ENCODE peak calls at places on chromosomes 16 and 17, in eight cellular contexts. N, D, U, X, V, A, M and Q are unnamed samples.

GRCh38 chr17:80005360-80006338 is 30.0 kb downstream of the TBC1D16 start:
- DNase-seq in N (no peak), D (peak), U (no peak), X (peak), V (no peak), A (no peak), M (peak), Q (peak)

GRCh38 chr17:70319516-70319915 is 150.2 kb downstream of the KCNJ2 start:
- DNase-seq in N (no peak), D (no peak), U (no peak), X (no peak), V (no peak), A (no peak), M (no peak), Q (no peak)

GRCh38 chr17:1300580-1300905 is 21.1 kb downstream of the TRARG1 start:
- DNase-seq in N (no peak), D (no peak), U (no peak), X (no peak), V (no peak), A (no peak), M (no peak), Q (no peak)

GRCh38 chr17:56939869-56940484 is 20.9 kb downstream of the COIL start:
- DNase-seq in N (no peak), D (no peak), U (no peak), X (peak), V (no peak), A (no peak), M (peak), Q (no peak)

GRCh38 chr16:22711847-22712246 is 102.1 kb upstream of the HS3ST2 start:
- DNase-seq in N (no peak), D (no peak), U (no peak), X (no peak), V (no peak), A (no peak), M (no peak), Q (no peak)

GRCh38 chr16:57867000-57867561 is 64.8 kb upstream of the KIFC3 start:
- DNase-seq in N (no peak), D (no peak), U (no peak), X (no peak), V (no peak), A (no peak), M (no peak), Q (no peak)

GRCh38 chr17:65401581-65401980 is 159.9 kb downstream of the AXIN2 start:
- DNase-seq in N (no peak), D (no peak), U (no peak), X (no peak), V (no peak), A (no peak), M (no peak), Q (no peak)

GRCh38 chr16:57305159-57305811 is 20.8 kb upstream of the PLLP start:
- DNase-seq in N (no peak), D (no peak), U (no peak), X (no peak), V (peak), A (no peak), M (no peak), Q (peak)

GRCh38 chr16:3094289-3095027 is 4.6 kb downstream of the ZSCAN10 start:
- DNase-seq in N (no peak), D (peak), U (no peak), X (peak), V (no peak), A (no peak), M (peak), Q (peak)

GRCh38 chr17:31598921-31599571 is 207.6 kb downstream of the RAB11FIP4 start:
- DNase-seq in N (no peak), D (no peak), U (no peak), X (peak), V (peak), A (no peak), M (no peak), Q (no peak)

GRCh38 chr17:6461792-6462524 is 17.7 kb downstream of the PIMREG start:
- DNase-seq in N (no peak), D (no peak), U (no peak), X (no peak), V (no peak), A (no peak), M (no peak), Q (no peak)

GRCh38 chr16:50674831-50675230 is 6.3 kb downstream of the SNX20 start:
- DNase-seq in N (no peak), D (no peak), U (no peak), X (no peak), V (no peak), A (no peak), M (no peak), Q (no peak)

GRCh38 chr17:32185875-32186274 is 43.6 kb downstream of the RHOT1 start:
- DNase-seq in N (no peak), D (no peak), U (no peak), X (no peak), V (no peak), A (no peak), M (no peak), Q (no peak)

GRCh38 chr17:60390223-60390622 is 1.7 kb downstream of the USP32 start:
- DNase-seq in N (no peak), D (no peak), U (no peak), X (no peak), V (no peak), A (no peak), M (peak), Q (no peak)

GRCh38 chr16:31092330-31092729 is 2.3 kb downstream of the VKORC1 start:
- DNase-seq in N (no peak), D (no peak), U (no peak), X (no peak), V (no peak), A (no peak), M (no peak), Q (no peak)

GRCh38 chr16:53664724-53665345 is 38.8 kb downstream of the RPGRIP1L start:
- DNase-seq in N (no peak), D (no peak), U (no peak), X (no peak), V (no peak), A (no peak), M (no peak), Q (no peak)
- H3K4me3 ChIP-seq in N (no peak), D (no peak), U (no peak), X (no peak), V (peak), A (no peak), M (no peak), Q (no peak)

GRCh38 chr17:28370035-28370743 is at the start of gene VTN:
- DNase-seq in N (no peak), D (no peak), U (no peak), X (peak), V (no peak), A (no peak), M (peak), Q (peak)
- TF ChIP-seq EP300 in N (no peak), D (no peak), U (no peak), X (peak), V (no peak), A (no peak), M (no peak), Q (no peak)

GRCh38 chr17:66541461-66542182 is 239.2 kb downstream of the PRKCA start:
- DNase-seq in N (no peak), D (no peak), U (no peak), X (no peak), V (no peak), A (no peak), M (peak), Q (no peak)

GRCh38 chr17:66542183-66542966 is 240.0 kb downstream of the PRKCA start:
- DNase-seq in N (no peak), D (no peak), U (no peak), X (no peak), V (no peak), A (no peak), M (no peak), Q (no peak)

GRCh38 chr17:66537518-66537917 is 235.1 kb downstream of the PRKCA start:
- DNase-seq in N (no peak), D (no peak), U (no peak), X (no peak), V (no peak), A (no peak), M (no peak), Q (no peak)

GRCh38 chr17:66538776-66539175 is 236.4 kb downstream of the PRKCA start:
- DNase-seq in N (no peak), D (no peak), U (no peak), X (no peak), V (no peak), A (no peak), M (no peak), Q (no peak)

DNA sequence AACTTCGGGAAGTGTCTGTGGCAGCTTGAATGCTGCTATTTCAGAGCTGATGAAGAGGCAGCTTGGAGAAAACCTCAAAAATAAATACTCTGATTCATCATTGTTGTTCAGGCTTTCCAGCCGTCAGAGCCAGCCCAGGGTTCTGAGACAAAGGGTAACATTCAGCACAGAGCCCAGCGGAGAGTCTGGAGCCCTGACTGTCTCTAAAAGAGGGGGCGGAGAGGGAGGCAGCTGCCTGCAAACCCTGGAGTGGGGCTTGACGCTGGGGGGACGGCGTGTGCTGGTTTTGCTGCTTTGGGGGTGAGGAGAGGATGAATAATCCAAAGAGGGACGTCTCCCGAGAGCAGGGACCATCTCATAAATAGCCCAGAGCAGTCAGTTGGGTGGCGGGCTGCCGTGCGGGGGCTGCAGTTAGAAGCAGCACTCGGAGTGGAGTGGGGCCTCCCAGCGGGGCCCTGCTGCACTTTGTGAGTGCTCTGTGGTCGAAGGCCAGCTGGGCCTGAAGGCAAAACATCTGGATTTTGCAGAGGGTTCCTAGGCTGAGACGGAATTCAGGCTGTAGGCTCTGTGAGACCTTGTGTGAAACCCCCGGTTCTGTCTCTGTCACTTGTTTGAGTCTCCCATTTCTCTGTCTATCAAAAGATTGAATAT is 237.8 kb downstream of the PRKCA start:
- DNase-seq in N (peak), D (no peak), U (peak), X (no peak), V (no peak), A (no peak), M (no peak), Q (no peak)
- H3K4me3 ChIP-seq in N (no peak), D (no peak), U (no peak), X (no peak), V (peak), A (no peak), M (no peak), Q (no peak)

GRCh38 chr17:28991779-28992178 is 14.1 kb downstream of the SEZ6 start:
- DNase-seq in N (no peak), D (no peak), U (no peak), X (no peak), V (no peak), A (no peak), M (no peak), Q (no peak)
- TF ChIP-seq EP300 in N (no peak), D (no peak), U (no peak), X (no peak), V (no peak), A (no peak), M (no peak), Q (no peak)

DNA sequence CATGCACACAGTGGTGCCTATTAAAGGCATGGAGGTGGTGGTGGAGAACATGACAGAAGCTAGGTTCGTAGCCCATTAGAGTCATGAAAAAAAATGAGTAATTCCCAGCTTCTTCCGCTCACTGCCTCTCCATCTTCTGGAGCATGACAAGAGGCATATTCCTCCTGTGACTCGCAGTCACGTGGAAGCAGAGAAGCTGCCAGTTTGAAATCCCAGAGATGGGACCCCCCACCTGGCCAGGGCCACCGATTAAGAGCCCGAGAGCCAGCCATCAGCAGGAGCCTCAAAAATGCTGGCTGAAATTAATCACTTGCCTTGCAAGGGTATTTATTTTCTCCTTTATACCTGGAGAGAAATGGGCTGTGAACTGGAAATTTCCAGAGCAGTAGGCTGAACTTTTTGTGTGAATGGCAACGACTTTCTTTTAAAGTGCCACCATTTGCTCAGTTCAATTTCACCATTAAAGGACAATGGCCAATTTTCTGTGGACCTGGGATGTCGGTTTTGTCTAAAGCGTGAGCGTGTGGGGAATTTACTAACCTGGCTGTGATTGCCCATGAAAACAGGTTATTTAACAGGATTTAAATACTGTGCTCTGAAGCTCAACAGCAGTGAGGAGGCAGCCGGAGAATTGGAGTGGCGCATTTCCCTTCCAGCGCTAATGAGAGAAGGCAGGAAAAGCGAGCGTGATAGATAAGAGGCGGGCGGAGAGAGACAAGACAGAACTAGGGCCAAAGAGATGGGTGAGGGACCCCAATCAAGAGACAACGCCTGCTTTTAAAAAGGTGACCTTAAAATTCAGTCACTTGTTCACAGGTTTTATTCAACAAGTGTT is 189.8 kb upstream of the SDK2 start:
- DNase-seq in N (no peak), D (no peak), U (no peak), X (peak), V (no peak), A (no peak), M (no peak), Q (no peak)
- H3K4me3 ChIP-seq in N (no peak), D (no peak), U (no peak), X (no peak), V (no peak), A (no peak), M (no peak), Q (no peak)

GRCh38 chr16:88855176-88855575 is 1.6 kb downstream of the GALNS start:
- DNase-seq in N (no peak), D (no peak), U (no peak), X (no peak), V (no peak), A (no peak), M (no peak), Q (no peak)

GRCh38 chr16:88855736-88856121 is 1.0 kb downstream of the GALNS start:
- DNase-seq in N (peak), D (no peak), U (no peak), X (no peak), V (no peak), A (no peak), M (no peak), Q (no peak)

GRCh38 chr16:88856122-88856827 is 472 bp downstream of the GALNS start:
- DNase-seq in N (peak), D (peak), U (no peak), X (no peak), V (no peak), A (no peak), M (no peak), Q (no peak)

GRCh38 chr16:88853336-88853941 is 3.3 kb downstream of the GALNS start:
- DNase-seq in N (no peak), D (peak), U (no peak), X (no peak), V (no peak), A (no peak), M (no peak), Q (no peak)

DNA sequence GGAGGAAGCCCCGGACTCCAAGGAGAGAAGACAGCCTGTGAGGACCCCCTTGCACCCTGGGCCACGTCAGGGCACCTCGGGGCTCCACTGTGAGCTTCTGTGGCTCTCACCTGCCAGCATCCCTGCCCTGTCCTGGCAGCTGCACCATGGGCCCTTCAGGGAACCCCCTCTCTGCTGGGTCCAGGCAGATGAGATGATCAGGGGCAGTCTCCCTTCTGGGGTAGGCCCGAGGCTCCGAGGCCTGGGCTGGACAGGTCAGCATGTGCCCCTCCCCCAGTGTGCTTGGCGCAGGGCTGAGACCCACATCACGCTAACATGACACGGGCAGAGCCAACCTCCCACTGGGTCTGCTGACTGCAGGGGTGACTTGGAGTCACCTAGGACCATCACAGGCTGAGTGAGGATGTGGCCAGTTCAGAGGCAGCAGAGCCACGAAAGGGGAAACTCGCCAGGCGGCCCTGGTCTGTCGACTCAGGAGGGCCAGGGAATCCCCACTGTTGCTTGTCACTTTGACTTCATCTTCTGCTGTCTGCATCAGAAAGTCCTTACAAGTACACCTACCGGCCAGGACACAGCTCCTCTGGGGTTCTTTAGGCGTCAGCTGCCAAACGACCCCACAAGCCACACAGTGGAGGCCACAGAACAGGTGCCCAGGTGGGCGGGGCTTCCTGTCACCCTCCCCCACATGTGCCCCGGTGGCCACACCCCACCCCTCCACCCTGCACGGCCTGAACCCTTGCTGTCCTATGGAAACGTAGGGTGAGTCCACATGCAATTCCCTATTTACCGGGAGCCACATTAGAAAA is 2.2 kb downstream of the GALNS start:
- DNase-seq in N (peak), D (peak), U (no peak), X (no peak), V (no peak), A (no peak), M (peak), Q (no peak)
- TF ChIP-seq EP300 in N (no peak), D (no peak), U (no peak), X (no peak), V (no peak), A (no peak), M (no peak), Q (no peak)

DNA sequence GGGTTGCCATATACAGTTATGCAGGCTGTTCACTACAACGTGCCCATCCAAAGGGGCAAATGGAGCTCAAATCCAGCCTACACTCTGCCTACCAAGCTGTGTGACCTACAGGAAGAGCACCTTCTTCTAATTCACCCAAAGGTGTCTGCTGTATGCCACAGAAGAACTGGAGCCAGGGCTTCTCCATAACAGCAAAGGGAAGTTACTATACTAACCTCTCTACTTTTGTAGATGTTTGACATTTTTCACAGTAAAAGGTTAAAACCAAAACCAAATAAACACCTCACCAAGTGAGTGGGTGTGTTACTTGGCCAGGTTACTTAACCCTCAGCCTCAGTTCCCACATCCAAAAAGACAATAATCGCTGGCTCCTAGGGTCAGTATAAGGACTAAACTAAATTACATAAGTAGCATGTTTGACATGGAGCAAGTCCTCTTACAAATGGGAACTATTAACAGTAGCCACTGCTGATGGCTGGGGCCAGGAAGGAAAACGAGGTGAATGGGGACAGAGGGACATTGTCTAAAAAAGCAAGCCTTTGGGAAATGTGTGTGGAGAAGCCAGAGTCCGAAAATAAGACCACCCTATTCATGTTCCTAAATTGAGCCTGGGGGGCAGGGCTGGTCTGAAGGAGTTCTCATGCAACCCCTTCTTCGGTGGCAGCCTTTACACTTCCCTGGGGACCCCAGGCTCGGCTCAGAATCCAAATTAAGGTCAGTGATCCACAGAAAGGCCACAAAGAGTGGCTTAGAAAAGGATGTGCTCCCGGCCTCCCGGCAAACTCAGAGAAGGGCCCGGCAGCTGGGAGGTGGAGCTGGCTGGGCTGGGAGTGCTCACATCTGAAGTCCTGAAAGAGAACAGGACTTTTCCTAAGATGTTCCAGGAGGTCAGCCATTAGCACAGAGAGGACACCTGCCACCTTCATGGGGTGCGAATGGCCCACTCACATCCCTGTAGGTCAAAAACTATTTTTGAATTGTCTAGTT is 13.5 kb downstream of the CUEDC1 start:
- DNase-seq in N (no peak), D (no peak), U (no peak), X (no peak), V (no peak), A (no peak), M (no peak), Q (no peak)
- H3K4me3 ChIP-seq in N (no peak), D (no peak), U (no peak), X (no peak), V (no peak), A (no peak), M (no peak), Q (no peak)

GRCh38 chr17:18100616-18101015 is 7.9 kb upstream of the MYO15A start:
- DNase-seq in N (no peak), D (no peak), U (no peak), X (no peak), V (no peak), A (no peak), M (no peak), Q (no peak)
- TF ChIP-seq EP300 in N (no peak), D (no peak), U (no peak), X (no peak), V (no peak), A (no peak), M (no peak), Q (no peak)

DNA sequence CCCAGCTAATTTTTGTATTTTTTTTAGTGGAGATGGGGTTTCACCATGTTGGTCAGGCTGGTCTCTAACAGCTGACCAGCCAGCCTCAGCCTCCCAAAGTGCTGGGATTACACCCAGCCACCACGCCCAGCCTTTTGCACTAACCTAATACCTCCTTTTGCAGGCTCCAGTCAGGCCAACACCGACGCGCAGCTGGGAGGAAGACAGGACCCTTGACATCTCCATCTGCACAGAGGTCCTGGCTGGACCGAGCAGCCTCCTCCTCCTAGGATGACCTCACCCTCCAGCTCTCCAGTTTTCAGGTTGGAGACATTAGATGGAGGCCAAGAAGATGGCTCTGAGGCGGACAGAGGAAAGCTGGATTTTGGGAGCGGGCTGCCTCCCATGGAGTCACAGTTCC is 2.0 kb downstream of the TRPV2 start:
- DNase-seq in N (no peak), D (no peak), U (no peak), X (no peak), V (no peak), A (no peak), M (peak), Q (no peak)
- H3K4me3 ChIP-seq in N (no peak), D (no peak), U (no peak), X (no peak), V (no peak), A (no peak), M (no peak), Q (no peak)